ENCODE peak calls at places on chromosome 4, in nine cellular contexts. One of them, this sample, is unnamed.
A peak's percentile ranks its signal among the peaks of the same experiment; 100 is the strongest.

GRCh38 chr4:54227261-54228063 is 1.6 kb upstream of the PDGFRA start:
- DNase-seq in mesendoderm: peak; percentile 83
- DNase-seq in psoas muscle: no peak
- DNase-seq in CD8-positive, alpha-beta T cell: no peak
- DNase-seq in mesenchymal stem cell: peak; percentile 88
- DNase-seq in vagina: peak; percentile 86
- DNase-seq in IMR-90: peak; percentile 80
- DNase-seq in transverse colon: no peak
- DNase-seq in esophagus muscularis mucosa: no peak
- DNase-seq in this sample: peak; percentile 51

GRCh38 chr4:65791807-65792308 is 121.6 kb upstream of the EPHA5 start:
- DNase-seq in mesendoderm: peak; percentile 43
- DNase-seq in mesenchymal stem cell: peak; percentile 12
- DNase-seq in esophagus muscularis mucosa: no peak
- DNase-seq in transverse colon: no peak
- DNase-seq in CD8-positive, alpha-beta T cell: no peak
- DNase-seq in vagina: no peak
- DNase-seq in IMR-90: no peak
- DNase-seq in psoas muscle: no peak
- DNase-seq in this sample: no peak

GRCh38 chr4:74202062-74202586 is 44.2 kb downstream of the MTHFD2L start:
- DNase-seq in IMR-90: peak; percentile 53
- DNase-seq in mesendoderm: no peak
- DNase-seq in psoas muscle: no peak
- DNase-seq in CD8-positive, alpha-beta T cell: no peak
- DNase-seq in esophagus muscularis mucosa: no peak
- DNase-seq in transverse colon: no peak
- DNase-seq in vagina: no peak
- DNase-seq in mesenchymal stem cell: peak; percentile 54
- DNase-seq in this sample: no peak

GRCh38 chr4:25993564-25994185 is 79.7 kb downstream of the SMIM20 start:
- DNase-seq in vagina: no peak
- DNase-seq in CD8-positive, alpha-beta T cell: no peak
- DNase-seq in IMR-90: no peak
- DNase-seq in mesenchymal stem cell: peak; percentile 36
- DNase-seq in esophagus muscularis mucosa: no peak
- DNase-seq in transverse colon: peak; percentile 28
- DNase-seq in psoas muscle: peak; percentile 71
- DNase-seq in mesendoderm: peak; percentile 100
- DNase-seq in this sample: peak; percentile 61

GRCh38 chr4:153594208-153594607 is 89.9 kb upstream of the TLR2 start:
- DNase-seq in psoas muscle: no peak
- DNase-seq in IMR-90: peak; percentile 41
- DNase-seq in mesenchymal stem cell: peak; percentile 8
- DNase-seq in vagina: no peak
- DNase-seq in esophagus muscularis mucosa: no peak
- DNase-seq in CD8-positive, alpha-beta T cell: no peak
- DNase-seq in mesendoderm: peak; percentile 27
- DNase-seq in transverse colon: no peak
- DNase-seq in this sample: no peak

GRCh38 chr4:127856485-127857447 is 23.9 kb upstream of the PLK4 start:
- DNase-seq in CD8-positive, alpha-beta T cell: no peak
- DNase-seq in IMR-90: peak; percentile 93
- DNase-seq in psoas muscle: no peak
- DNase-seq in mesenchymal stem cell: peak; percentile 78
- DNase-seq in esophagus muscularis mucosa: no peak
- DNase-seq in mesendoderm: peak; percentile 28
- DNase-seq in transverse colon: no peak
- DNase-seq in vagina: no peak
- DNase-seq in this sample: no peak

GRCh38 chr4:2827874-2828751 is 15.5 kb upstream of the ADD1 start:
- DNase-seq in esophagus muscularis mucosa: no peak
- DNase-seq in transverse colon: no peak
- DNase-seq in psoas muscle: peak; percentile 38
- DNase-seq in IMR-90: no peak
- DNase-seq in mesenchymal stem cell: no peak
- DNase-seq in vagina: no peak
- DNase-seq in CD8-positive, alpha-beta T cell: no peak
- DNase-seq in mesendoderm: no peak
- DNase-seq in this sample: peak; percentile 38

GRCh38 chr4:155772459-155773195 is 13.8 kb downstream of the GUCY1B1 start:
- DNase-seq in transverse colon: no peak
- DNase-seq in vagina: no peak
- DNase-seq in CD8-positive, alpha-beta T cell: no peak
- DNase-seq in IMR-90: no peak
- DNase-seq in mesenchymal stem cell: no peak
- DNase-seq in mesendoderm: peak; percentile 13
- DNase-seq in esophagus muscularis mucosa: no peak
- DNase-seq in psoas muscle: no peak
- DNase-seq in this sample: no peak

GRCh38 chr4:125505637-125506036 is 190.9 kb downstream of the FAT4 start:
- DNase-seq in vagina: no peak
- DNase-seq in CD8-positive, alpha-beta T cell: no peak
- DNase-seq in transverse colon: no peak
- DNase-seq in mesendoderm: no peak
- DNase-seq in mesenchymal stem cell: no peak
- DNase-seq in IMR-90: no peak
- DNase-seq in psoas muscle: no peak
- DNase-seq in esophagus muscularis mucosa: no peak
- DNase-seq in this sample: no peak

GRCh38 chr4:110184124-110184790 is 14.2 kb downstream of the ELOVL6 start:
- DNase-seq in mesenchymal stem cell: no peak
- DNase-seq in esophagus muscularis mucosa: no peak
- DNase-seq in transverse colon: no peak
- DNase-seq in IMR-90: no peak
- DNase-seq in vagina: no peak
- DNase-seq in psoas muscle: no peak
- DNase-seq in CD8-positive, alpha-beta T cell: no peak
- DNase-seq in mesendoderm: peak; percentile 92
- DNase-seq in this sample: no peak

GRCh38 chr4:123325241-123325681 is 71.3 kb upstream of the SPRY1 start:
- DNase-seq in IMR-90: no peak
- DNase-seq in mesendoderm: peak; percentile 28
- DNase-seq in esophagus muscularis mucosa: no peak
- DNase-seq in mesenchymal stem cell: no peak
- DNase-seq in psoas muscle: no peak
- DNase-seq in CD8-positive, alpha-beta T cell: no peak
- DNase-seq in transverse colon: no peak
- DNase-seq in vagina: no peak
- DNase-seq in this sample: no peak

GRCh38 chr4:2127609-2128300 is 68.6 kb downstream of the NAT8L start:
- DNase-seq in mesenchymal stem cell: no peak
- DNase-seq in CD8-positive, alpha-beta T cell: no peak
- DNase-seq in mesendoderm: no peak
- DNase-seq in psoas muscle: no peak
- DNase-seq in esophagus muscularis mucosa: no peak
- DNase-seq in IMR-90: no peak
- DNase-seq in vagina: no peak
- DNase-seq in transverse colon: no peak
- DNase-seq in this sample: no peak

DNA sequence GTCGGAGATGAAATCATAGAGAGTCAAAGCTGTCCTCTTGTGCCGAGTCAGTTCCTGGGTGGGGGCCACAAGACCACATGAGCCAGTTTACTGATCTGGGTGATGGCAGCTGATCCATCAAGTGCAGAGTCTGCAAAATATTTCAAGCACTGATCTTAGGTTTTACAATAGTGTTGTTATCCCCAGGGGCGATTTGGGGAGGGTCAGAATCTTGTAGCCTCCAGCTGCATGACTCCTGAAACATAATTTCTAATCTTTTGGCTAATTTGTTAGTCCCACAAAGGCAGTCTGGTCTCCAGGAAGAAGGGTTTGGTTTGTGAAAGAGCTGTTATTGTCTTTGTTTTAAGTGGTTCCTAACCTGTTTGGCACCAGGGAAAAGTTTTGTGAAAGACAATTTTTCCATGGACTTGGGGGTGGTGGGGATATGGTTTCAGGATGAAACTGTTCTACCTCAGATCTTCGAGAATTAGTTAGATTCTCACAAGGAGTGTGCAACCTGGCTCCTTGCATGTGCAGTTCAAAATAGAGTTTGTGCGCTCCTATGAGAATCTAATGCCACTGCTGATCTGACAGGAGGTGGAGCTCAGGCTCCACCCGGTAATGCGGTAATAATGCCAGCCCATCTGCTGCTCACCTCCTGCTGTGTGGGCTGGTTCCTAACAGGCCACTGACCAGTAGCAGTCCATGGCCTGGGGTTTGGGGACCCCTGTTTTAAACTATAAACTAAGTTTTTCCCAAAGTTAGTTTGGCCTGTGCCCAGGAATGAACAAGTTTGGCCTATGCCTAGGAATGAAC is 29.2 kb downstream of the METAP1 start:
- DNase-seq in mesenchymal stem cell: no peak
- DNase-seq in esophagus muscularis mucosa: no peak
- DNase-seq in transverse colon: peak; percentile 48
- DNase-seq in IMR-90: no peak
- DNase-seq in mesendoderm: no peak
- DNase-seq in CD8-positive, alpha-beta T cell: no peak
- DNase-seq in vagina: no peak
- DNase-seq in psoas muscle: no peak
- DNase-seq in this sample: no peak
- H3K4me1 ChIP-seq in mesenchymal stem cell: peaks cover 4% of the 10 kb centered on the region
- H3K4me1 ChIP-seq in esophagus muscularis mucosa: peaks cover 6% of the 10 kb centered on the region
- H3K4me1 ChIP-seq in transverse colon: peaks cover 3% of the 10 kb centered on the region
- H3K4me1 ChIP-seq in IMR-90: peaks cover 6% of the 10 kb centered on the region
- H3K4me1 ChIP-seq in mesendoderm: peaks cover 4% of the 10 kb centered on the region
- H3K4me1 ChIP-seq in CD8-positive, alpha-beta T cell: peaks cover 4% of the 10 kb centered on the region
- H3K4me1 ChIP-seq in vagina: peaks cover 22% of the 10 kb centered on the region
- H3K4me1 ChIP-seq in psoas muscle: peaks cover 11% of the 10 kb centered on the region
- H3K4me1 ChIP-seq in this sample: peaks cover 11% of the 10 kb centered on the region

GRCh38 chr4:173332963-173333657 is 1.0 kb downstream of the HMGB2 start:
- DNase-seq in transverse colon: no peak
- DNase-seq in mesendoderm: peak; percentile 28
- DNase-seq in esophagus muscularis mucosa: no peak
- DNase-seq in mesenchymal stem cell: peak; percentile 28
- DNase-seq in CD8-positive, alpha-beta T cell: no peak
- DNase-seq in psoas muscle: no peak
- DNase-seq in IMR-90: peak; percentile 1
- DNase-seq in vagina: no peak
- DNase-seq in this sample: no peak

GRCh38 chr4:173332021-173332487 is 2.1 kb downstream of the HMGB2 start:
- DNase-seq in esophagus muscularis mucosa: no peak
- DNase-seq in CD8-positive, alpha-beta T cell: no peak
- DNase-seq in IMR-90: peak; percentile 16
- DNase-seq in psoas muscle: no peak
- DNase-seq in mesenchymal stem cell: peak; percentile 48
- DNase-seq in mesendoderm: no peak
- DNase-seq in transverse colon: no peak
- DNase-seq in vagina: no peak
- DNase-seq in this sample: no peak

GRCh38 chr4:173328236-173328901 is 5.8 kb downstream of the HMGB2 start:
- DNase-seq in esophagus muscularis mucosa: no peak
- DNase-seq in mesenchymal stem cell: no peak
- DNase-seq in IMR-90: peak; percentile 7
- DNase-seq in transverse colon: no peak
- DNase-seq in vagina: no peak
- DNase-seq in mesendoderm: no peak
- DNase-seq in CD8-positive, alpha-beta T cell: no peak
- DNase-seq in psoas muscle: no peak
- DNase-seq in this sample: no peak

GRCh38 chr4:173333658-173334084 is 487 bp downstream of the HMGB2 start:
- DNase-seq in CD8-positive, alpha-beta T cell: peak; percentile 70
- DNase-seq in IMR-90: peak; percentile 19
- DNase-seq in transverse colon: peak; percentile 58
- DNase-seq in vagina: no peak
- DNase-seq in esophagus muscularis mucosa: no peak
- DNase-seq in psoas muscle: peak; percentile 78
- DNase-seq in mesendoderm: peak; percentile 42
- DNase-seq in mesenchymal stem cell: no peak
- DNase-seq in this sample: peak; percentile 90

DNA sequence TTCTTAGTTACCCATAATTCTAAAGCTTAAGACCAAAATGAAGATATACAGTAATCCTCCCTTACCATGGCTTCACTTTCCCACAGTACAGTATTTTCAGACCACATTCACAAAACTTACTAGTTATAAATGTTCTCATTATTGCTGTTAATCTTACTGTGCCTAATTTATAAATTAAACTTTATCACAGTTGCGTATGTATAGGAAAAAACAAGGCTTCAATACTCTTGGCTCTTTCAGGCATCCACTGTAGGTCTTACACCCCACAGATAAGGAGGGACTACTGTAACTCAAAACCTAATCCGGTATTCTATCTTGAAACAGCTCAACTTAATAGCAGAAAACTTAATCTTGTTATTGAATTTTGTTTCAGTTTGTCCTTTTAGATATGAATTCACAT is 3.6 kb downstream of the HMGB2 start:
- DNase-seq in transverse colon: no peak
- DNase-seq in IMR-90: no peak
- DNase-seq in mesenchymal stem cell: no peak
- DNase-seq in psoas muscle: no peak
- DNase-seq in vagina: no peak
- DNase-seq in mesendoderm: no peak
- DNase-seq in esophagus muscularis mucosa: no peak
- DNase-seq in CD8-positive, alpha-beta T cell: no peak
- DNase-seq in this sample: no peak
- H3K27ac ChIP-seq in transverse colon: no peak overlapping the region
- H3K27ac ChIP-seq in IMR-90: no peak overlapping the region
- H3K27ac ChIP-seq in mesenchymal stem cell: no peak overlapping the region
- H3K27ac ChIP-seq in psoas muscle: no peak overlapping the region
- H3K27ac ChIP-seq in vagina: no peak overlapping the region
- H3K27ac ChIP-seq in mesendoderm: no peak overlapping the region
- H3K27ac ChIP-seq in esophagus muscularis mucosa: no peak overlapping the region
- H3K27ac ChIP-seq in CD8-positive, alpha-beta T cell: no peak overlapping the region
- H3K27ac ChIP-seq in this sample: no peak overlapping the region

GRCh38 chr4:187204389-187204920 is 480.8 kb upstream of the FAT1 start:
- DNase-seq in vagina: no peak
- DNase-seq in mesendoderm: no peak
- DNase-seq in psoas muscle: no peak
- DNase-seq in IMR-90: peak; percentile 12
- DNase-seq in transverse colon: no peak
- DNase-seq in esophagus muscularis mucosa: no peak
- DNase-seq in CD8-positive, alpha-beta T cell: no peak
- DNase-seq in mesenchymal stem cell: peak; percentile 7
- DNase-seq in this sample: no peak
- H3K4me3 ChIP-seq in vagina: no peak overlapping the region
- H3K4me3 ChIP-seq in mesendoderm: no peak overlapping the region
- H3K4me3 ChIP-seq in psoas muscle: no peak overlapping the region
- H3K4me3 ChIP-seq in IMR-90: no peak overlapping the region
- H3K4me3 ChIP-seq in transverse colon: no peak overlapping the region
- H3K4me3 ChIP-seq in esophagus muscularis mucosa: no peak overlapping the region
- H3K4me3 ChIP-seq in CD8-positive, alpha-beta T cell: no peak overlapping the region
- H3K4me3 ChIP-seq in mesenchymal stem cell: no peak overlapping the region
- H3K4me3 ChIP-seq in this sample: no peak overlapping the region

DNA sequence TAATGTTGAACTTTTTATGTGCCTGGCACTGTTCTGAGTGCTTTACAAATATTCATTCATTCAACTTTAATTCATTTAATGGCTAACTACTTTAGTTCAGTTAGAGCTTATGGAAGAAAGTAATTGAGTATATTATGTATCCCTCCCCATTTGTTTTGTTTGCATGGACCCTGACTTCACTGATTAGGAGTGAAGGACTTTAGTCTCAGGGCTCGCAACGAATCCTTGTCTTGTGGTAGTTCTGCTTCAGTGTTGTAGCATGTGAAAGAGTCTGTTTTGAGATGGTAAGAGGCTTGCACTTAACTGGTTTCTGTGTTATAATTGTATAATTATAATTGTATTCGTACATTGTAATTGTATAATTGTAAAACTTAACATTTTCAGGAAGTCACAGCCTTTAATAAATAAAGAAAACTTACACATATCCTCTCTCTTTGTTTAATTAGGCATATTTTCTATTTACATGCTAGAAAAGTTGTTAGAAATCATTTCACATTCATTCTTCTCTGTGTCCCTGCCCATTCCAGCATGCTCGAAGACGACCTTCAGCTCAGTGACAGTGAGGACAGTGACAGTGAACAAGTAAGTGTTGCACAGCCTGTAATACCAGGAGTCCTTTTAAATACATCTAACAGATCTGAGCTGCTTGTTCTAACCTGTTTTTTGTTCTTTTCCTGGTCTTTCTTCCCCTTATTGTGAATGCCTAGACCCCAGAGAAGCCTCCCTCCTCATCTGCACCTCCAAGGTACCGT is 115.1 kb downstream of the KLHL8 start:
- DNase-seq in vagina: no peak
- DNase-seq in transverse colon: no peak
- DNase-seq in psoas muscle: no peak
- DNase-seq in CD8-positive, alpha-beta T cell: no peak
- DNase-seq in mesenchymal stem cell: no peak
- DNase-seq in mesendoderm: no peak
- DNase-seq in esophagus muscularis mucosa: no peak
- DNase-seq in IMR-90: no peak
- DNase-seq in this sample: no peak
- H3K4me1 ChIP-seq in vagina: peaks cover 60% of the 10 kb centered on the region
- H3K4me1 ChIP-seq in transverse colon: peaks cover 17% of the 10 kb centered on the region
- H3K4me1 ChIP-seq in psoas muscle: peaks cover 81% of the 10 kb centered on the region
- H3K4me1 ChIP-seq in CD8-positive, alpha-beta T cell: peaks cover 29% of the 10 kb centered on the region
- H3K4me1 ChIP-seq in mesenchymal stem cell: peaks cover 5% of the 10 kb centered on the region
- H3K4me1 ChIP-seq in mesendoderm: no peaks in the 10 kb centered on the region
- H3K4me1 ChIP-seq in esophagus muscularis mucosa: peaks cover 44% of the 10 kb centered on the region
- H3K4me1 ChIP-seq in IMR-90: peaks cover 7% of the 10 kb centered on the region
- H3K4me1 ChIP-seq in this sample: peaks cover 6% of the 10 kb centered on the region